ENCODE peak calls at places on chromosomes 16 and 17, in six cellular contexts. Y, G, U, D, P and S are unnamed samples.

GRCh38 chr16:79155904-79156303 is 444.6 kb downstream of the MAF start:
- ATAC-seq in Y (no peak), G (no peak), U (no peak), D (no peak), P (no peak), S (no peak)

GRCh38 chr16:27700596-27700995 is 150.7 kb downstream of the KATNIP start:
- ATAC-seq in Y (no peak), G (no peak), U (no peak), D (no peak), P (no peak), S (no peak)

GRCh38 chr17:16281351-16281750 is 64.3 kb downstream of the PIGL start:
- ATAC-seq in Y (no peak), G (no peak), U (no peak), D (no peak), P (no peak), S (no peak)

GRCh38 chr17:18301081-18301480 is 13.7 kb downstream of the TOP3A start:
- ATAC-seq in Y (no peak), G (no peak), U (no peak), D (peak), P (no peak), S (peak)

GRCh38 chr16:82655315-82655714 is 28.5 kb downstream of the CDH13 start:
- ATAC-seq in Y (no peak), G (peak), U (no peak), D (peak), P (no peak), S (no peak)

GRCh38 chr17:11742891-11743290 is 144.6 kb downstream of the DNAH9 start:
- ATAC-seq in Y (peak), G (no peak), U (no peak), D (peak), P (peak), S (no peak)

GRCh38 chr17:47851764-47852112 is 775 bp upstream of the SP6 start:
- ATAC-seq in Y (no peak), G (no peak), U (peak), D (no peak), P (no peak), S (no peak)

GRCh38 chr17:1362964-1363363 is 37.1 kb downstream of the YWHAE start:
- ATAC-seq in Y (peak), G (peak), U (no peak), D (peak), P (no peak), S (peak)

GRCh38 chr17:28917465-28917864 is 14.6 kb upstream of the DHRS13 start:
- ATAC-seq in Y (no peak), G (no peak), U (no peak), D (no peak), P (no peak), S (no peak)

GRCh38 chr16:73046484-73047214 is 1.3 kb downstream of the ZFHX3 start:
- ATAC-seq in Y (peak), G (no peak), U (no peak), D (no peak), P (no peak), S (no peak)

GRCh38 chr17:7850970-7851437 is 3.9 kb upstream of the TMEM88 start:
- ATAC-seq in Y (peak), G (peak), U (no peak), D (peak), P (no peak), S (no peak)

GRCh38 chr16:58155839-58156238 is 26.7 kb upstream of the CFAP20 start:
- ATAC-seq in Y (no peak), G (peak), U (no peak), D (no peak), P (no peak), S (no peak)

GRCh38 chr16:10876799-10877341 is at the start of gene CIITA:
- ATAC-seq in Y (peak), G (peak), U (peak), D (peak), P (no peak), S (peak)

GRCh38 chr17:77185137-77185536 is 44.4 kb downstream of the SEC14L1 start:
- ATAC-seq in Y (peak), G (no peak), U (peak), D (no peak), P (no peak), S (no peak)

GRCh38 chr17:80018917-80019651 is 16.6 kb downstream of the TBC1D16 start:
- ATAC-seq in Y (no peak), G (no peak), U (no peak), D (no peak), P (peak), S (no peak)

GRCh38 chr16:2195316-2196161 is 866 bp downstream of the CASKIN1 start:
- ATAC-seq in Y (peak), G (peak), U (peak), D (no peak), P (peak), S (no peak)

GRCh38 chr16:1054660-1055556 is 17.6 kb upstream of the SSTR5 start:
- ATAC-seq in Y (peak), G (peak), U (peak), D (peak), P (peak), S (peak)

GRCh38 chr16:90046971-90047713 is 27.9 kb upstream of the DBNDD1 start:
- ATAC-seq in Y (peak), G (no peak), U (peak), D (peak), P (peak), S (peak)

GRCh38 chr17:7132511-7133094 is 18.0 kb upstream of the ASGR2 start:
- ATAC-seq in Y (no peak), G (peak), U (no peak), D (peak), P (peak), S (no peak)

GRCh38 chr16:90005956-90006663 is 13.1 kb downstream of the DBNDD1 start:
- ATAC-seq in Y (no peak), G (no peak), U (no peak), D (no peak), P (no peak), S (no peak)

GRCh38 chr17:52148288-52148968 is 10.1 kb downstream of the CA10 start:
- ATAC-seq in Y (no peak), G (peak), U (no peak), D (no peak), P (no peak), S (no peak)

GRCh38 chr17:37391146-37391545 is 15.4 kb downstream of the C17orf78 start:
- ATAC-seq in Y (no peak), G (no peak), U (no peak), D (no peak), P (no peak), S (no peak)

GRCh38 chr17:21001111-21001812 is 41.5 kb downstream of the USP22 start:
- ATAC-seq in Y (no peak), G (no peak), U (no peak), D (no peak), P (no peak), S (no peak)

GRCh38 chr16:70364399-70364798 is 17.7 kb downstream of the DDX19A start:
- ATAC-seq in Y (peak), G (peak), U (no peak), D (no peak), P (peak), S (no peak)

GRCh38 chr17:8701754-8702153 is 42.9 kb downstream of the CCDC42 start:
- ATAC-seq in Y (no peak), G (no peak), U (no peak), D (no peak), P (no peak), S (no peak)

GRCh38 chr17:2214047-2214717 is 89.4 kb downstream of the SMG6 start:
- ATAC-seq in Y (peak), G (no peak), U (peak), D (peak), P (no peak), S (peak)

GRCh38 chr16:16071631-16072244 is 122.3 kb downstream of the ABCC1 start:
- ATAC-seq in Y (no peak), G (no peak), U (no peak), D (no peak), P (peak), S (no peak)

GRCh38 chr16:56625943-56626654 is 518 bp downstream of the MT1E start:
- ATAC-seq in Y (peak), G (peak), U (no peak), D (peak), P (peak), S (peak)
- TF ChIP-seq EP300 in Y (no peak), G (no peak), U (no peak), D (no peak), P (no peak), S (no peak)

DNA sequence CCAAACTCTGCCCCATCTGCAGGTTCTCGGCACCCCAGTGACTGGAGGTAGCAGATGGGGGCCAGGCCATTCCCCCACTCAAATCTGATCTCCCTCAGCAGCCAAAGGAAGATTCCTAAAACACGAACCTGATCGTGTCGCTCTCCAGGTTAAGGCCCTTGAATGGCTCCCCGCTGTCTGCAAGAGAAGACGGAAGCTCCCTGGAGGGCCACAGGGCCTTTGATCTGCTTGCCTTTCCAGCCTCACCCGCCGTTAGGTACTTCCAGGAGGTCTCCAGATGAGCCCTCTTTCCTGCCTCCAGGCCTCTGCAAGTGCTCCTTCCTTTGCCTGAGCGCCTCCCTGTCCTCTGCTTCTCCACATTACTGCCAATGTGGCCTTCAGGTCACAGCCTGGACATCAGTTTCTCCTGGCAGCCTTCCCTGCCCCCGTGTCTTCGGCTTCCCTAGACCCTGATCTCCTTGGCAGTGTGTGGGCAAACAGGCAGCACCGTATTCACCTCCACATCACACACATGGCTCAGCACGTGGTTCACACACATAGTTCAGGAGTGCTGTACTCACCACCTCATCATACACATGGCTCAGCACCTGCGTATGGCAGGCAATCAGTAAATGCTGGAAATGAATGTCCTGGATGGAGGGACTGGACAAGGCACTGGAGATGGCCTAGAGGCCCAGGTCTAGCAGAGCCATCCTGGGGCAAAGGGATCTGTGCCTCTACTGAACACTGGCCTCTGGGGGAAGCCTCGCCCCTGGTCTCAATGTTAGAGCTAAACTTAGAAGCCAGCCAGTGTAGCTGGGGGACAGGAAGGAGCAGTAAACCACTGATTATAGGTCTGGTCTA is 26.4 kb upstream of the MRPS23 start:
- ATAC-seq in Y (no peak), G (peak), U (no peak), D (no peak), P (no peak), S (no peak)
- TF ChIP-seq EP300 in Y (no peak), G (no peak), U (no peak), D (no peak), P (no peak), S (no peak)

GRCh38 chr17:63592797-63593196 is 7.9 kb upstream of the TACO1 start:
- ATAC-seq in Y (no peak), G (no peak), U (no peak), D (no peak), P (no peak), S (no peak)

GRCh38 chr17:63598284-63598683 is 2.4 kb upstream of the TACO1 start:
- ATAC-seq in Y (no peak), G (no peak), U (no peak), D (no peak), P (no peak), S (no peak)

GRCh38 chr17:63595132-63595531 is 5.6 kb upstream of the TACO1 start:
- ATAC-seq in Y (no peak), G (no peak), U (no peak), D (no peak), P (no peak), S (no peak)

GRCh38 chr17:63600569-63601438 is at the start of gene TACO1:
- ATAC-seq in Y (peak), G (peak), U (peak), D (peak), P (peak), S (peak)

DNA sequence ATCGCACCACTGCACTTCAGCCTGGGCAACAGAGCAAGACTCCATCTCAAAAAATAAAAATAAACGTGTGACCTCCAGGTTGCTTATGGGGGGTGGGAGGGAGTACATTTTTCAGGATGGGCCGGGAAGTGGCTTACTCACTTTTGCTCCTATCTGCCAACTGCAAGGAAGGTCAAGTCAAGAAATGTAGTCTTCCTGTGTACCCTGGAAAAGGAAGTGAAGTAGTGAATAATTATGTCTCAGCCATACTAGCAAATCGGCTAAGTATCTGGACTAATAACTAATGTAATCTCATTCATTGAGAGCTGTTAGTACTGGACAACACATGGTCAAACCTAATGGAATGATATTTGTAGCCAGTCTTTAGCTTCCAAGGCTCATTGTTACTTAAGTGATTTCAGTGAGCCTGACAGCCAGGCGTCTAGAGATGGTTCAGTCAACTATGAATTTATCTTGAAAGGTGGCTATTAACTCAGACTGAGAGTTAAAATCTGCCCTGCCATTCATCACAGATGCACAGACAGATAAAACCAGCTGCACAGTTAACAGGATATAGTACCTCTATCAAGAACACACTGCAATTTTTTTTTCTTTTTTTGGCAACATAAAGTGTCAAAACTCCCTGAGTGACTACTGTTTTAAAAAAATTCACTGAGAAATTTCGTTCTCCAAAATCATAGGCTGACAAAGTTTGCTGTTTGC is 3.7 kb upstream of the TACO1 start:
- ATAC-seq in Y (no peak), G (no peak), U (no peak), D (no peak), P (no peak), S (no peak)
- TF ChIP-seq EP300 in Y (no peak), G (no peak), U (no peak), D (no peak), P (no peak), S (no peak)

GRCh38 chr17:49817993-49818392 is 29.5 kb downstream of the KAT7 start:
- ATAC-seq in Y (no peak), G (no peak), U (no peak), D (no peak), P (no peak), S (no peak)

GRCh38 chr17:49820773-49821172 is 27.1 kb downstream of the TAC4 start:
- ATAC-seq in Y (no peak), G (no peak), U (no peak), D (no peak), P (no peak), S (no peak)

GRCh38 chr17:49819118-49819517 is 28.8 kb downstream of the TAC4 start:
- ATAC-seq in Y (no peak), G (no peak), U (no peak), D (no peak), P (no peak), S (no peak)

GRCh38 chr17:49821466-49821865 is 26.4 kb downstream of the TAC4 start:
- ATAC-seq in Y (no peak), G (no peak), U (no peak), D (no peak), P (no peak), S (no peak)

DNA sequence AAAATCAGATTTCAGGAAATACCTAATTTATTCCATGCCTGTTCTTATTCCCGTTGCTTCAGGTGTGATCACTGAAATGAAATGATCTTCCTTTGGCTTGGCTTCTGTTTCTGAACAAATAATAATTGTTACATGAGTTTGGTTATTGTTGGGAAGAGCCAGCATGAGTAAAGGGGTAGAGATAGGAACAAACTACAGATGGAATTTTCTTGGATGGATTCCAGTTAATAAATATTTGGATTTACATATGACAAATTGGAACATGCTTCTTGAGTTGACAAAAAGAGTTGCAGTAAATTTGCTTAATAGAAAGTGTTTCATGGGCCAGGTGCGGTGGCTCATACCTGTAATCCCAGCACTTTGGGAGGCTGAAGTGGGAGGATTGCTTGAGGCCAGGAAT is 28.2 kb downstream of the TAC4 start:
- ATAC-seq in Y (no peak), G (no peak), U (no peak), D (no peak), P (no peak), S (no peak)
- TF ChIP-seq EP300 in Y (no peak), G (no peak), U (no peak), D (no peak), P (no peak), S (no peak)